ENCODE peak calls at places on chromosome X, in four cellular contexts. One of them, this sample, is unnamed.

GRCh38 chrX:12412561-12412960 is 274.3 kb downstream of the FRMPD4 start:
- DNase-seq in tibial nerve: no peak
- DNase-seq in gastrocnemius medialis: no peak
- DNase-seq in retinal pigment epithelial cell: no peak
- DNase-seq in this sample: no peak

GRCh38 chrX:154595559-154595958 is 10.6 kb downstream of the CTAG1A start:
- DNase-seq in tibial nerve: no peak
- DNase-seq in gastrocnemius medialis: no peak
- DNase-seq in retinal pigment epithelial cell: no peak
- DNase-seq in this sample: no peak

GRCh38 chrX:17375631-17376380 is 806 bp downstream of the NHS start:
- DNase-seq in tibial nerve: no peak
- DNase-seq in gastrocnemius medialis: no peak
- DNase-seq in retinal pigment epithelial cell: no peak
- DNase-seq in this sample: no peak

GRCh38 chrX:68498044-68498507 is 775 bp upstream of the YIPF6 start:
- DNase-seq in tibial nerve: no peak
- DNase-seq in gastrocnemius medialis: no peak
- DNase-seq in retinal pigment epithelial cell: peak; percentile 30
- DNase-seq in this sample: no peak

GRCh38 chrX:41558531-41558930 is 111.4 kb downstream of the NYX start:
- DNase-seq in tibial nerve: no peak
- DNase-seq in gastrocnemius medialis: no peak
- DNase-seq in retinal pigment epithelial cell: no peak
- DNase-seq in this sample: peak; percentile 16

GRCh38 chrX:24506082-24506481 is 41.0 kb downstream of the PDK3 start:
- DNase-seq in tibial nerve: no peak
- DNase-seq in gastrocnemius medialis: no peak
- DNase-seq in retinal pigment epithelial cell: no peak
- DNase-seq in this sample: peak; percentile 41

GRCh38 chrX:124223524-124223923 is 108.9 kb upstream of the TEX13D start:
- DNase-seq in tibial nerve: no peak
- DNase-seq in gastrocnemius medialis: no peak
- DNase-seq in retinal pigment epithelial cell: no peak
- DNase-seq in this sample: no peak

GRCh38 chrX:111837226-111837625 is 38.8 kb upstream of the TRPC5OS start:
- DNase-seq in tibial nerve: no peak
- DNase-seq in gastrocnemius medialis: no peak
- DNase-seq in retinal pigment epithelial cell: no peak
- DNase-seq in this sample: no peak

GRCh38 chrX:136055651-136056221 is 70.5 kb downstream of the SLC9A6 start:
- DNase-seq in tibial nerve: peak; percentile 50
- DNase-seq in gastrocnemius medialis: peak; percentile 47
- DNase-seq in retinal pigment epithelial cell: no peak
- DNase-seq in this sample: no peak

GRCh38 chrX:148633509-148633908 is 133.1 kb downstream of the AFF2 start:
- DNase-seq in tibial nerve: no peak
- DNase-seq in gastrocnemius medialis: no peak
- DNase-seq in retinal pigment epithelial cell: no peak
- DNase-seq in this sample: no peak

GRCh38 chrX:16267431-16267830 is 100.2 kb downstream of the MAGEB17 start:
- DNase-seq in tibial nerve: no peak
- DNase-seq in gastrocnemius medialis: no peak
- DNase-seq in retinal pigment epithelial cell: no peak
- DNase-seq in this sample: no peak

GRCh38 chrX:112866175-112866574 is 25.5 kb upstream of the AMOT start:
- DNase-seq in tibial nerve: no peak
- DNase-seq in gastrocnemius medialis: no peak
- DNase-seq in retinal pigment epithelial cell: no peak
- DNase-seq in this sample: no peak

GRCh38 chrX:26915064-26915463 is 548.1 kb downstream of the PPP4R3C start:
- DNase-seq in tibial nerve: no peak
- DNase-seq in gastrocnemius medialis: no peak
- DNase-seq in retinal pigment epithelial cell: no peak
- DNase-seq in this sample: no peak

GRCh38 chrX:8731579-8732395 is at the start of gene ANOS1:
- DNase-seq in tibial nerve: peak; percentile 23
- DNase-seq in gastrocnemius medialis: peak; percentile 52
- DNase-seq in retinal pigment epithelial cell: no peak
- DNase-seq in this sample: no peak

GRCh38 chrX:2708016-2708415 is 16.9 kb downstream of the CD99 start:
- DNase-seq in tibial nerve: no peak
- DNase-seq in gastrocnemius medialis: no peak
- DNase-seq in retinal pigment epithelial cell: no peak
- DNase-seq in this sample: no peak

GRCh38 chrX:69158166-69159040 is 6.8 kb downstream of the PJA1 start:
- DNase-seq in tibial nerve: peak; percentile 71
- DNase-seq in gastrocnemius medialis: no peak
- DNase-seq in retinal pigment epithelial cell: peak; percentile 38
- DNase-seq in this sample: peak; percentile 61

GRCh38 chrX:132957211-132958085 is 981 bp downstream of the HS6ST2 start:
- DNase-seq in tibial nerve: no peak
- DNase-seq in gastrocnemius medialis: no peak
- DNase-seq in retinal pigment epithelial cell: no peak
- DNase-seq in this sample: no peak

GRCh38 chrX:30751497-30751896 is 98.3 kb downstream of the GK start:
- DNase-seq in tibial nerve: no peak
- DNase-seq in gastrocnemius medialis: no peak
- DNase-seq in retinal pigment epithelial cell: no peak
- DNase-seq in this sample: no peak

GRCh38 chrX:71950066-71950465 is 39.4 kb downstream of the NHSL2 start:
- DNase-seq in tibial nerve: no peak
- DNase-seq in gastrocnemius medialis: no peak
- DNase-seq in retinal pigment epithelial cell: no peak
- DNase-seq in this sample: no peak

GRCh38 chrX:55135171-55135570 is 46.4 kb downstream of the PAGE2 start:
- DNase-seq in tibial nerve: peak; percentile 7
- DNase-seq in gastrocnemius medialis: peak; percentile 1
- DNase-seq in retinal pigment epithelial cell: peak; percentile 2
- DNase-seq in this sample: peak; percentile 8

GRCh38 chrX:107571296-107571998 is 56.9 kb upstream of the PRPS1 start:
- DNase-seq in tibial nerve: no peak
- DNase-seq in gastrocnemius medialis: no peak
- DNase-seq in retinal pigment epithelial cell: peak; percentile 82
- DNase-seq in this sample: peak; percentile 2

GRCh38 chrX:69238960-69239231 is 73.6 kb upstream of the PJA1 start:
- DNase-seq in tibial nerve: no peak
- DNase-seq in gastrocnemius medialis: no peak
- DNase-seq in retinal pigment epithelial cell: no peak
- DNase-seq in this sample: no peak

GRCh38 chrX:9832811-9833210 is 46.6 kb downstream of the SHROOM2 start:
- DNase-seq in tibial nerve: no peak
- DNase-seq in gastrocnemius medialis: no peak
- DNase-seq in retinal pigment epithelial cell: no peak
- DNase-seq in this sample: peak; percentile 33

GRCh38 chrX:129599499-129599898 is 55.3 kb downstream of the APLN start:
- DNase-seq in tibial nerve: no peak
- DNase-seq in gastrocnemius medialis: no peak
- DNase-seq in retinal pigment epithelial cell: no peak
- DNase-seq in this sample: no peak

DNA sequence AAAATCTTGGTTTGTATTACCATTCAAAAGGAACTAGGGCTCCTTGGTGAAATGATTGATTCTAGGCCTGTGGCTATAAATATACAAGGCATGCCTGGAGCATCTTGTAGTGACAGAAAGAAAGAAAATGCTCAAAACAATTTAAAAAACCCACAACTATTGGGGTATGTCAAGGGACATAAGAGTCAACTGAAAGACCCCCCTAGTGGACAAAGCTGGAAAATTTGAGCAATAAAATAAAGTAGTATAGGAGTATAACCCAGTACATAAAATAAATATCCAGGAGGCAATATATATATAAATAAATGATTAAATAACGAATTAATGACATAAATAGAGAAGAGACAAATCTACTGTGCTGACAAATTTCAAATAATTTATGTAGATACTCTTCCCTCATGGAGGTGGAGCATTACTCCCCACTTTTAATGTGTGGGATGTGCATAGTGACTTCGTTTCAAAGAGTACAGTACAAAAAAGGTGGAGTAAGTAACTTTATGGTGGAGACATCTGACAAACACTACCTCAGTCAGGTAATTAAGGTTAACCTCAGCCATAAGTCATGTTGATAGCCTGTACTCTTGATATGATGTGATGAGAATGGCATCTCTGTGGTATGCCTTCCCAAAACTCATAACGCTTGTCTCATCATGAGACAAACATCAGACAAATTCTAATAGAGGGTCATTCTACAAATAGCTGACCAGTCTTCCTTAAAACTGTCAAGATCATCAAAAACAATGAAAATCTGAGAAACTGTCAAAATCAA is 185.0 kb upstream of the GLRA2 start:
- DNase-seq in tibial nerve: no peak
- DNase-seq in gastrocnemius medialis: no peak
- DNase-seq in retinal pigment epithelial cell: no peak
- DNase-seq in this sample: no peak
- TF ChIP-seq CTCF in tibial nerve: no peak
- TF ChIP-seq CTCF in gastrocnemius medialis: no peak
- TF ChIP-seq CTCF in retinal pigment epithelial cell: no peak
- TF ChIP-seq CTCF in this sample: no peak

GRCh38 chrX:131725001-131725654 is 181.3 kb downstream of the OR13H1 start:
- DNase-seq in tibial nerve: no peak
- DNase-seq in gastrocnemius medialis: no peak
- DNase-seq in retinal pigment epithelial cell: no peak
- DNase-seq in this sample: no peak

GRCh38 chrX:131724292-131724691 is 180.4 kb downstream of the OR13H1 start:
- DNase-seq in tibial nerve: no peak
- DNase-seq in gastrocnemius medialis: no peak
- DNase-seq in retinal pigment epithelial cell: no peak
- DNase-seq in this sample: no peak

GRCh38 chrX:131729295-131729694 is 185.4 kb downstream of the OR13H1 start:
- DNase-seq in tibial nerve: no peak
- DNase-seq in gastrocnemius medialis: no peak
- DNase-seq in retinal pigment epithelial cell: peak; percentile 30
- DNase-seq in this sample: peak; percentile 22

GRCh38 chrX:131728295-131729145 is 184.6 kb downstream of the OR13H1 start:
- DNase-seq in tibial nerve: no peak
- DNase-seq in gastrocnemius medialis: no peak
- DNase-seq in retinal pigment epithelial cell: no peak
- DNase-seq in this sample: no peak

DNA sequence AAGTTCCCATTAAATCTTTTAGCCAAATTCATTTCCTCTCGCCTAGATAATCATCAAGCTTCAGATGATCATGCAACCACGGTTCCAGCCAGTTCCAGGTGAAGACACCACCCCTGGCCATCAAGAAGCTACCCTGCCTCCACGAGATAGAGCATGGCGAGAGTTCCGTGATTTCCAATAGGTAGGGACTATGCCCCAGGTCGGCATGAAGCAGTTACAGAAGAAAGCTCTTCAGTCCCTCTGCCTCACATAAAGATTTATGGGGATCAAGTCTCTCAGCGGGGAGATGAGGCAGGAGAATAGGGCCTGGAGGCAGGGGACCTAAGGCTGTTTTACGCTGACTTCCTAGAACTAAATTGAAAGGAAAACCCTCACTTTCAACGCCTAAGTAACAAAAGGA is 183.9 kb downstream of the OR13H1 start:
- DNase-seq in tibial nerve: no peak
- DNase-seq in gastrocnemius medialis: no peak
- DNase-seq in retinal pigment epithelial cell: no peak
- DNase-seq in this sample: no peak
- H3K4me3 ChIP-seq in tibial nerve: no peak overlapping the region
- H3K4me3 ChIP-seq in gastrocnemius medialis: no peak overlapping the region
- H3K4me3 ChIP-seq in retinal pigment epithelial cell: no peak overlapping the region
- H3K4me3 ChIP-seq in this sample: no peak overlapping the region

GRCh38 chrX:140425712-140426395 is 79.0 kb downstream of the SOX3 start:
- DNase-seq in tibial nerve: no peak
- DNase-seq in gastrocnemius medialis: no peak
- DNase-seq in retinal pigment epithelial cell: no peak
- DNase-seq in this sample: no peak
- TF ChIP-seq CTCF in tibial nerve: no peak
- TF ChIP-seq CTCF in gastrocnemius medialis: no peak
- TF ChIP-seq CTCF in retinal pigment epithelial cell: no peak
- TF ChIP-seq CTCF in this sample: no peak

GRCh38 chrX:20529711-20530110 is 263.0 kb upstream of the RPS6KA3 start:
- DNase-seq in tibial nerve: no peak
- DNase-seq in gastrocnemius medialis: no peak
- DNase-seq in retinal pigment epithelial cell: no peak
- DNase-seq in this sample: no peak

GRCh38 chrX:20529301-20529700 is 262.6 kb upstream of the RPS6KA3 start:
- DNase-seq in tibial nerve: no peak
- DNase-seq in gastrocnemius medialis: no peak
- DNase-seq in retinal pigment epithelial cell: no peak
- DNase-seq in this sample: no peak

GRCh38 chrX:20531667-20532066 is 265.0 kb upstream of the RPS6KA3 start:
- DNase-seq in tibial nerve: no peak
- DNase-seq in gastrocnemius medialis: no peak
- DNase-seq in retinal pigment epithelial cell: no peak
- DNase-seq in this sample: no peak

GRCh38 chrX:20527458-20528099 is 260.9 kb upstream of the RPS6KA3 start:
- DNase-seq in tibial nerve: peak; percentile 18
- DNase-seq in gastrocnemius medialis: no peak
- DNase-seq in retinal pigment epithelial cell: no peak
- DNase-seq in this sample: no peak

DNA sequence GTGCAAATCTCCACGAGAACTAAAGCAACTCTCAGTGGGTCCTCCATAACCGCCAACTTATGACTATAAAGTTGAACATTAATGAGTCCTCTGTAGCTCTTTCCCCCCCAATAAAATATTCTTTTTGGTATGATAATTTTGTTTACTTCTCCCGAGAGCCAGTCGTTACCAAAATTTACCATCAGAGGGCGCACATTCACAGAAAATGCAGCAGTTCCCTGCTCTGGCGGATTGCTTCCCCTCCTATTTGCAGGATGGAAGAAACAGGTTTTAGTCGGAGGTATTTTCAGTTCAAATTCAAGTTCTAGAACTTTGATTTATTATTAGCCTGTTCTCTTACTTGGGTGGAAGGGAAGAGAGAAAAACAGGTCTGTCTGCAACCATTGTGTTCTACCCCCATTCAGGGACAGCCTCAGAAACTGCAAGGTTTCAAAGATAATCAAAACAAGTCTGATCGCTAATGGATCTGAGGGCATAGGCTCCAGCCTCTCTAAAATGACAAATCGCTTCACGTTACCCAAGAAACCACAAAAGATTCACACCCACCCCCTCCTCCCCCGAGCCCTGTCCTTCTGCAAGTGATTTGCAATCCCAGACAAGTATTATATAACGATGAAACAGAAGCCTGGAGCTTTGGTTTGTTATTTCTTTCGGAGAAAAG is 263.7 kb upstream of the RPS6KA3 start:
- DNase-seq in tibial nerve: peak; percentile 81
- DNase-seq in gastrocnemius medialis: no peak
- DNase-seq in retinal pigment epithelial cell: no peak
- DNase-seq in this sample: peak; percentile 44
- H3K4me3 ChIP-seq in tibial nerve: peak overlapping the region; percentile 25
- H3K4me3 ChIP-seq in gastrocnemius medialis: peak overlapping the region; percentile 4
- H3K4me3 ChIP-seq in retinal pigment epithelial cell: peak overlapping the region; percentile 30
- H3K4me3 ChIP-seq in this sample: no peak overlapping the region

GRCh38 chrX:94058728-94059382 is 384.8 kb downstream of the FAM133A start:
- DNase-seq in tibial nerve: no peak
- DNase-seq in gastrocnemius medialis: no peak
- DNase-seq in retinal pigment epithelial cell: no peak
- DNase-seq in this sample: no peak
- TF ChIP-seq CTCF in tibial nerve: peak; percentile 49
- TF ChIP-seq CTCF in gastrocnemius medialis: no peak
- TF ChIP-seq CTCF in retinal pigment epithelial cell: peak; percentile 34
- TF ChIP-seq CTCF in this sample: peak; percentile 10

GRCh38 chrX:53714580-53715335 is 28.2 kb upstream of the HUWE1 start:
- DNase-seq in tibial nerve: no peak
- DNase-seq in gastrocnemius medialis: no peak
- DNase-seq in retinal pigment epithelial cell: no peak
- DNase-seq in this sample: peak; percentile 89
- H3K4me3 ChIP-seq in tibial nerve: no peak overlapping the region
- H3K4me3 ChIP-seq in gastrocnemius medialis: no peak overlapping the region
- H3K4me3 ChIP-seq in retinal pigment epithelial cell: no peak overlapping the region
- H3K4me3 ChIP-seq in this sample: peak overlapping the region; percentile 52

This sample was measured in GM12865.